ENCODE peak calls at places on chromosomes 1 and 21, in ten cellular contexts. Z is CD8-positive, alpha-beta T cell; C is WTC11; I is KBM-7; Y is KG1; U is B cell; G is breast epithelium; F is anterior cingulate cortex; L is GM13977; T is central memory CD4-positive, alpha-beta T cell. S is an unnamed sample.

GRCh38 chr1:228000836-228001563 is 5.8 kb upstream of the WNT3A start:
- DNase-seq in Z (no peak), C (no peak), I (no peak), Y (no peak), U (no peak), G (peak), F (no peak), L (no peak), T (no peak), S (no peak)

GRCh38 chr1:26734501-26735058 is 38.8 kb downstream of the ARID1A start:
- DNase-seq in Z (no peak), C (no peak), I (no peak), Y (no peak), U (no peak), G (no peak), F (no peak), L (no peak), T (no peak), S (no peak)

GRCh38 chr21:42079939-42080787 is 9.0 kb downstream of the UMODL1 start:
- DNase-seq in Z (no peak), C (no peak), I (peak), Y (no peak), U (no peak), G (no peak), F (no peak), L (no peak), T (no peak), S (peak)

GRCh38 chr1:93001893-93002292 is 40.6 kb upstream of the DIPK1A start:
- DNase-seq in Z (no peak), C (no peak), I (no peak), Y (no peak), U (no peak), G (no peak), F (no peak), L (no peak), T (no peak), S (no peak)

GRCh38 chr21:41321211-41321907 is 4.8 kb downstream of the FAM3B start:
- DNase-seq in Z (no peak), C (no peak), I (no peak), Y (no peak), U (no peak), G (no peak), F (no peak), L (no peak), T (no peak), S (no peak)

GRCh38 chr21:22120616-22121266 is 1122.5 kb downstream of the NCAM2 start:
- DNase-seq in Z (no peak), C (peak), I (peak), Y (no peak), U (no peak), G (no peak), F (no peak), L (no peak), T (no peak), S (peak)

GRCh38 chr1:205317311-205317917 is 4.1 kb downstream of the NUAK2 start:
- DNase-seq in Z (no peak), C (no peak), I (no peak), Y (no peak), U (no peak), G (peak), F (no peak), L (no peak), T (no peak), S (no peak)

GRCh38 chr1:55689800-55690199 is 474.6 kb upstream of the USP24 start:
- DNase-seq in Z (no peak), C (no peak), I (no peak), Y (no peak), U (no peak), G (no peak), F (no peak), L (no peak), T (no peak), S (no peak)

GRCh38 chr1:39408641-39409054 is 82.8 kb upstream of the BMP8A start:
- DNase-seq in Z (peak), C (peak), I (peak), Y (peak), U (peak), G (peak), F (peak), L (peak), T (peak), S (peak)

GRCh38 chr1:19414490-19414889 is 70.8 kb downstream of the CAPZB start:
- DNase-seq in Z (no peak), C (no peak), I (no peak), Y (no peak), U (no peak), G (no peak), F (peak), L (no peak), T (no peak), S (no peak)

GRCh38 chr1:17594690-17595601 is 55.4 kb downstream of the ARHGEF10L start:
- DNase-seq in Z (no peak), C (no peak), I (no peak), Y (no peak), U (no peak), G (no peak), F (no peak), L (no peak), T (no peak), S (peak)

GRCh38 chr1:58890091-58890490 is 106.2 kb upstream of the JUN start:
- DNase-seq in Z (no peak), C (no peak), I (no peak), Y (no peak), U (no peak), G (no peak), F (no peak), L (no peak), T (no peak), S (no peak)

GRCh38 chr1:7478797-7479499 is 292.1 kb upstream of the VAMP3 start:
- DNase-seq in Z (no peak), C (no peak), I (no peak), Y (no peak), U (no peak), G (no peak), F (no peak), L (peak), T (no peak), S (peak)

GRCh38 chr1:33349778-33350610 is 29.1 kb upstream of the A3GALT2 start:
- DNase-seq in Z (peak), C (peak), I (peak), Y (peak), U (peak), G (peak), F (peak), L (peak), T (peak), S (peak)

GRCh38 chr1:103108525-103109150 is 316 bp upstream of the COL11A1 start:
- DNase-seq in Z (no peak), C (peak), I (no peak), Y (no peak), U (no peak), G (no peak), F (peak), L (no peak), T (no peak), S (no peak)

GRCh38 chr21:42513151-42513984 is at the start of gene SLC37A1:
- DNase-seq in Z (peak), C (peak), I (no peak), Y (no peak), U (peak), G (no peak), F (no peak), L (peak), T (peak), S (peak)

GRCh38 chr1:207883104-207883651 is 27.7 kb downstream of the CD34 start:
- DNase-seq in Z (no peak), C (no peak), I (no peak), Y (no peak), U (no peak), G (no peak), F (no peak), L (no peak), T (peak), S (no peak)

GRCh38 chr1:240784776-240785175 is 172.8 kb upstream of the GREM2 start:
- DNase-seq in Z (no peak), C (no peak), I (no peak), Y (no peak), U (no peak), G (no peak), F (no peak), L (no peak), T (no peak), S (no peak)

GRCh38 chr1:14869197-14869596 is 270.7 kb downstream of the KAZN start:
- DNase-seq in Z (no peak), C (no peak), I (no peak), Y (no peak), U (no peak), G (no peak), F (no peak), L (no peak), T (no peak), S (no peak)

GRCh38 chr1:87246436-87246835 is 82.2 kb upstream of the LMO4 start:
- DNase-seq in Z (no peak), C (no peak), I (no peak), Y (no peak), U (no peak), G (no peak), F (no peak), L (no peak), T (no peak), S (no peak)

GRCh38 chr1:118786454-118787155 is 201.5 kb downstream of the TBX15 start:
- DNase-seq in Z (no peak), C (no peak), I (no peak), Y (no peak), U (no peak), G (no peak), F (no peak), L (no peak), T (no peak), S (no peak)

GRCh38 chr21:44054710-44055109 is 42.6 kb downstream of the TRAPPC10 start:
- DNase-seq in Z (no peak), C (no peak), I (no peak), Y (no peak), U (no peak), G (no peak), F (peak), L (no peak), T (no peak), S (no peak)

GRCh38 chr1:204075116-204075636 is 2.3 kb downstream of the SOX13 start:
- DNase-seq in Z (no peak), C (no peak), I (no peak), Y (no peak), U (no peak), G (no peak), F (no peak), L (no peak), T (no peak), S (no peak)

GRCh38 chr1:27496604-27497155 is 6.7 kb upstream of the WASF2 start:
- DNase-seq in Z (no peak), C (peak), I (no peak), Y (no peak), U (no peak), G (no peak), F (no peak), L (no peak), T (no peak), S (peak)

GRCh38 chr1:25122747-25123146 is 109.6 kb downstream of the SYF2 start:
- DNase-seq in Z (no peak), C (no peak), I (no peak), Y (no peak), U (no peak), G (no peak), F (no peak), L (no peak), T (no peak), S (no peak)